ENCODE peak calls at places on chromosomes 7 and 10, in ten cellular contexts. Q is heart left ventricle; D is right cardiac atrium; P is adrenal gland; R is tibial artery; N is tibial nerve; J is prostate gland; L is hepatocyte; Z is CD8-positive, alpha-beta memory T cell; V is mesendoderm. K is an unnamed sample. For H3K4me1, the result is how much of the 10 kb centered on the place peaks cover.

GRCh38 chr10:26567349-26567721 is 129.2 kb downstream of the APBB1IP start:
- DNase-seq in D (no peak), Z (no peak), P (no peak), Q (no peak), J (no peak), V (peak), R (no peak), L (no peak), N (no peak), K (no peak)

GRCh38 chr7:46814516-46815250 is 767.2 kb downstream of the TNS3 start:
- DNase-seq in P (no peak), N (no peak), J (no peak), L (no peak), Q (no peak), R (no peak), V (no peak), Z (no peak), D (no peak), K (no peak)

GRCh38 chr7:121385800-121386179 is 10.3 kb downstream of the FAM3C start:
- DNase-seq in Q (no peak), L (no peak), V (no peak), Z (no peak), N (no peak), D (no peak), J (no peak), P (no peak), R (no peak), K (no peak)

GRCh38 chr10:124602121-124602561 is 140.5 kb downstream of the LHPP start:
- DNase-seq in R (no peak), N (no peak), J (no peak), Z (no peak), V (no peak), D (no peak), Q (peak), P (no peak), L (no peak), K (no peak)

GRCh38 chr7:133582766-133583523 is 330.1 kb downstream of the EXOC4 start:
- DNase-seq in N (no peak), L (no peak), D (no peak), Z (no peak), V (peak), P (no peak), J (no peak), Q (no peak), R (no peak), K (no peak)

GRCh38 chr7:44063547-44063893 is 1.8 kb downstream of the PGAM2 start:
- DNase-seq in Z (no peak), J (no peak), D (no peak), Q (no peak), V (no peak), L (no peak), P (no peak), R (peak), N (no peak), K (peak)

GRCh38 chr10:42960491-42961155 is 116.2 kb upstream of the RET start:
- DNase-seq in Q (peak), L (peak), J (no peak), R (no peak), D (no peak), Z (no peak), N (no peak), V (peak), P (no peak), K (peak)

GRCh38 chr10:26259341-26259740 is 42.8 kb downstream of the GAD2 start:
- DNase-seq in Z (no peak), N (no peak), D (no peak), V (no peak), L (no peak), P (no peak), J (no peak), Q (no peak), R (no peak), K (no peak)

GRCh38 chr7:7918736-7919448 is 49.7 kb upstream of the GLCCI1 start:
- DNase-seq in R (no peak), J (no peak), P (no peak), N (no peak), Q (no peak), L (no peak), D (no peak), V (no peak), Z (no peak), K (no peak)

GRCh38 chr7:29989257-29989995 is at the start of gene SCRN1:
- DNase-seq in N (peak), V (peak), L (peak), D (peak), Q (peak), P (peak), J (peak), Z (peak), R (no peak), K (peak)

GRCh38 chr7:124688991-124689390 is 76.6 kb downstream of the GPR37 start:
- DNase-seq in Q (no peak), V (peak), R (no peak), N (no peak), Z (no peak), D (no peak), P (no peak), J (no peak), L (no peak), K (no peak)

GRCh38 chr10:131310054-131310903 is 1.2 kb downstream of the TCERG1L start:
- DNase-seq in P (no peak), Q (no peak), Z (no peak), D (no peak), J (no peak), N (no peak), V (peak), L (no peak), R (no peak), K (no peak)

GRCh38 chr10:103616705-103617361 is 123.3 kb downstream of the NEURL1 start:
- DNase-seq in L (peak), D (peak), J (no peak), R (peak), N (peak), P (peak), Z (no peak), Q (peak), V (no peak), K (peak)

GRCh38 chr7:26609082-26609481 is 255.3 kb downstream of the SKAP2 start:
- DNase-seq in R (no peak), Q (no peak), N (no peak), D (no peak), L (no peak), P (no peak), V (no peak), J (no peak), Z (no peak), K (no peak)

GRCh38 chr7:77467453-77467852 is 51.3 kb upstream of the GSAP start:
- DNase-seq in D (peak), N (peak), R (peak), Z (no peak), J (no peak), Q (peak), P (peak), L (peak), V (no peak), K (peak)

GRCh38 chr7:137245890-137246289 is 97.6 kb downstream of the PTN start:
- DNase-seq in V (no peak), D (no peak), J (no peak), Q (no peak), R (no peak), N (no peak), Z (no peak), L (no peak), P (no peak), K (no peak)

DNA sequence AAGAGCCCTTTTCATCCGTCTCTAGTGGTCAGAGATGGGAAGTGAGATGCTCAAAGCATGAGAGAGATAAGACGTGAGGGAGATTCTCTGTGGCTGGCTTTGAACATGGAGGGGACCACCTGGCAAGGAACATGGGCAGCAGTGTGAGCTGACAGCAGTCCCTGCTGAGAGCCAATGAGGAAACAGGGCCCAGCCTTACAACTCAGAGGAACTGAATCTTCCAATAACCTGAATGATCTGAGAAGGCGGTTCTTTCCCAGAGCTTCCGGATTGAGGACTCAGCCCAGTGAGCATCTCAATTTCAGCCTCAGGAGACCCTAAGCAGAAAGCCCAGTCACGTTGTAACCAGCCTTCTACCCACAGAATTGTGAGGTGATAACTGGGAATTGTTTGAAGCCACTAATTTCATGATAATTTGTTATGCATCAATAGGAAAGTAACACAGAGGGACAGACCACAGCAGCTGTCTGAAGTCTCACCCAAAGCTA is 33.9 kb upstream of the IKZF1 start:
- DNase-seq in J (no peak), N (no peak), Q (no peak), D (no peak), Z (no peak), R (no peak), P (no peak), L (no peak), V (no peak), K (no peak)
- H3K4me1 ChIP-seq in J (under half), N (under half), Q (under half), D (under half), Z (half or more), R (under half), P (under half), L (under half), V (under half), K (under half)

GRCh38 chr10:33298893-33299292 is 35.6 kb downstream of the NRP1 start:
- DNase-seq in R (no peak), N (no peak), Z (no peak), V (no peak), P (no peak), L (no peak), J (no peak), Q (no peak), D (no peak), K (no peak)

GRCh38 chr10:33303988-33304387 is 30.5 kb downstream of the NRP1 start:
- DNase-seq in Z (no peak), R (no peak), L (no peak), N (no peak), V (no peak), D (no peak), Q (no peak), P (no peak), J (no peak), K (no peak)

GRCh38 chr10:33301097-33301789 is 33.2 kb downstream of the NRP1 start:
- DNase-seq in V (no peak), L (no peak), Z (no peak), R (no peak), D (no peak), P (no peak), Q (no peak), J (no peak), N (no peak), K (no peak)

GRCh38 chr10:33304553-33304952 is 29.9 kb downstream of the NRP1 start:
- DNase-seq in V (no peak), P (no peak), D (no peak), L (no peak), N (no peak), Z (no peak), Q (no peak), R (no peak), J (no peak), K (no peak)

GRCh38 chr10:33302188-33302829 is 32.2 kb downstream of the NRP1 start:
- DNase-seq in J (no peak), L (no peak), D (peak), P (no peak), Q (peak), V (peak), Z (no peak), N (no peak), R (no peak), K (no peak)
- H3K4me1 ChIP-seq in J (under half), L (under half), D (under half), P (under half), Q (half or more), V (under half), Z (under half), N (half or more), R (half or more), K (under half)

GRCh38 chr10:79244841-79245504 is 102.3 kb upstream of the PPIF start:
- DNase-seq in Q (no peak), Z (no peak), P (no peak), L (no peak), V (no peak), D (no peak), J (no peak), R (no peak), N (no peak), K (no peak)
- H3K4me1 ChIP-seq in Q (half or more), Z (half or more), P (half or more), L (under half), V (under half), D (half or more), J (under half), R (half or more), N (half or more), K (half or more)

DNA sequence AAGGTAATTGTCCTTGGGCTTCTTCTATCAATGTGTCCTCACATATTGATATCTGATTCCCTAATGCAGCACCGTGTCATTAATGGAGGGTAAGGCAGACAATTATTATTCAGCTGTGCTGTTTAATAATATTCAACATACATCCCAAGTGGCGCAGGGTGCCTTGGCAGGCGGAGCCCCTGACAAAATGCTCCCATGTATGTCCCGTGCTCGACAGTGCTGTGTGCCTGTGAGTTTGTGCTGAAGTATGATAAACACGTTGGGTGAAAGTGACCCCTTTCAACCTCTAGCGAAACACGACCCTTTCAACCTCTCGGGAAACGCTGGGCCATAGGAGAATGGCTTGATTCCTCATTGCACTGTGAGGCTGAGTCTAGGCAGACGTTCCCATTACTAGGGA is 31.3 kb downstream of the PFKP start:
- DNase-seq in P (no peak), L (no peak), V (no peak), J (no peak), D (no peak), Z (no peak), Q (peak), R (no peak), N (no peak), K (no peak)
- H3K4me1 ChIP-seq in P (under half), L (under half), V (under half), J (under half), D (under half), Z (under half), Q (under half), R (half or more), N (under half), K (under half)

GRCh38 chr10:86855503-86855902 is 99.1 kb downstream of the BMPR1A start:
- DNase-seq in Q (no peak), N (no peak), D (no peak), R (no peak), Z (no peak), V (no peak), P (no peak), J (no peak), L (no peak), K (no peak)
- H3K4me1 ChIP-seq in Q (under half), N (under half), D (under half), R (under half), Z (under half), V (under half), P (under half), J (under half), L (under half), K (under half)

K was measured in sigmoid colon.